ENCODE peak calls at places on chromosomes 16 and 17, in eight cellular contexts. One of them, this sample, is unnamed.

GRCh38 chr17:52134641-52135040 is 23.9 kb downstream of the CA10 start:
- DNase-seq in retinal pigment epithelial cell: no peak
- DNase-seq in astrocyte of the cerebellum: no peak
- DNase-seq in BJ: no peak
- DNase-seq in right atrium auricular region: no peak
- DNase-seq in AG09309: no peak
- DNase-seq in heart left ventricle: no peak
- DNase-seq in A673: no peak
- DNase-seq in this sample: peak

GRCh38 chr16:69112285-69113129 is 7.1 kb downstream of the HAS3 start:
- DNase-seq in astrocyte of the cerebellum: no peak
- DNase-seq in A673: peak
- DNase-seq in retinal pigment epithelial cell: no peak
- DNase-seq in heart left ventricle: peak
- DNase-seq in AG09309: no peak
- DNase-seq in right atrium auricular region: no peak
- DNase-seq in BJ: no peak
- DNase-seq in this sample: no peak

GRCh38 chr17:68509151-68510057 is 2.8 kb upstream of the PRKAR1A start:
- DNase-seq in right atrium auricular region: no peak
- DNase-seq in AG09309: no peak
- DNase-seq in heart left ventricle: peak
- DNase-seq in A673: peak
- DNase-seq in BJ: no peak
- DNase-seq in retinal pigment epithelial cell: no peak
- DNase-seq in astrocyte of the cerebellum: no peak
- DNase-seq in this sample: no peak

GRCh38 chr16:23148513-23149266 is 562 bp downstream of the USP31 start:
- DNase-seq in retinal pigment epithelial cell: no peak
- DNase-seq in right atrium auricular region: peak
- DNase-seq in astrocyte of the cerebellum: no peak
- DNase-seq in AG09309: no peak
- DNase-seq in BJ: no peak
- DNase-seq in A673: peak
- DNase-seq in heart left ventricle: peak
- DNase-seq in this sample: no peak

GRCh38 chr16:6600167-6600566 is 732.5 kb upstream of the RBFOX1 start:
- DNase-seq in right atrium auricular region: no peak
- DNase-seq in retinal pigment epithelial cell: no peak
- DNase-seq in A673: no peak
- DNase-seq in BJ: no peak
- DNase-seq in AG09309: no peak
- DNase-seq in astrocyte of the cerebellum: no peak
- DNase-seq in heart left ventricle: no peak
- DNase-seq in this sample: no peak

GRCh38 chr16:84312783-84313382 is 18.2 kb downstream of the WFDC1 start:
- DNase-seq in heart left ventricle: no peak
- DNase-seq in BJ: no peak
- DNase-seq in retinal pigment epithelial cell: no peak
- DNase-seq in right atrium auricular region: no peak
- DNase-seq in A673: no peak
- DNase-seq in AG09309: no peak
- DNase-seq in astrocyte of the cerebellum: no peak
- DNase-seq in this sample: no peak

GRCh38 chr17:2755941-2756724 is 6.7 kb upstream of the CCDC92B start:
- DNase-seq in AG09309: no peak
- DNase-seq in right atrium auricular region: no peak
- DNase-seq in BJ: no peak
- DNase-seq in heart left ventricle: no peak
- DNase-seq in retinal pigment epithelial cell: no peak
- DNase-seq in A673: no peak
- DNase-seq in astrocyte of the cerebellum: no peak
- DNase-seq in this sample: no peak

GRCh38 chr16:73232555-73233422 is 184.9 kb upstream of the ZFHX3 start:
- DNase-seq in heart left ventricle: peak
- DNase-seq in BJ: peak
- DNase-seq in retinal pigment epithelial cell: peak
- DNase-seq in right atrium auricular region: peak
- DNase-seq in A673: peak
- DNase-seq in AG09309: peak
- DNase-seq in astrocyte of the cerebellum: peak
- DNase-seq in this sample: peak

GRCh38 chr17:29723283-29724047 is 100.8 kb upstream of the CORO6 start:
- DNase-seq in AG09309: no peak
- DNase-seq in right atrium auricular region: no peak
- DNase-seq in BJ: no peak
- DNase-seq in A673: no peak
- DNase-seq in astrocyte of the cerebellum: no peak
- DNase-seq in heart left ventricle: no peak
- DNase-seq in retinal pigment epithelial cell: no peak
- DNase-seq in this sample: no peak

GRCh38 chr17:73650147-73650546 is 5.9 kb upstream of the SDK2 start:
- DNase-seq in astrocyte of the cerebellum: no peak
- DNase-seq in BJ: no peak
- DNase-seq in retinal pigment epithelial cell: no peak
- DNase-seq in right atrium auricular region: peak
- DNase-seq in heart left ventricle: no peak
- DNase-seq in AG09309: no peak
- DNase-seq in A673: no peak
- DNase-seq in this sample: no peak

GRCh38 chr16:11482946-11483748 is 103.6 kb downstream of the LITAF start:
- DNase-seq in astrocyte of the cerebellum: no peak
- DNase-seq in retinal pigment epithelial cell: no peak
- DNase-seq in BJ: no peak
- DNase-seq in right atrium auricular region: no peak
- DNase-seq in AG09309: no peak
- DNase-seq in heart left ventricle: no peak
- DNase-seq in A673: no peak
- DNase-seq in this sample: no peak

GRCh38 chr16:55663770-55664677 is 8.2 kb downstream of the SLC6A2 start:
- DNase-seq in astrocyte of the cerebellum: no peak
- DNase-seq in heart left ventricle: no peak
- DNase-seq in retinal pigment epithelial cell: no peak
- DNase-seq in AG09309: no peak
- DNase-seq in BJ: peak
- DNase-seq in A673: no peak
- DNase-seq in right atrium auricular region: no peak
- DNase-seq in this sample: no peak

GRCh38 chr17:81910840-81911276 is 341 bp downstream of the PCYT2 start:
- DNase-seq in right atrium auricular region: no peak
- DNase-seq in astrocyte of the cerebellum: no peak
- DNase-seq in retinal pigment epithelial cell: no peak
- DNase-seq in heart left ventricle: no peak
- DNase-seq in BJ: no peak
- DNase-seq in AG09309: no peak
- DNase-seq in A673: no peak
- DNase-seq in this sample: no peak

GRCh38 chr16:241866-242265 is 7.2 kb downstream of the FAM234A start:
- DNase-seq in right atrium auricular region: no peak
- DNase-seq in A673: no peak
- DNase-seq in astrocyte of the cerebellum: no peak
- DNase-seq in BJ: no peak
- DNase-seq in retinal pigment epithelial cell: no peak
- DNase-seq in heart left ventricle: peak
- DNase-seq in AG09309: no peak
- DNase-seq in this sample: no peak

GRCh38 chr17:41382396-41382795 is 290 bp upstream of the KRT34 start:
- DNase-seq in right atrium auricular region: no peak
- DNase-seq in heart left ventricle: no peak
- DNase-seq in astrocyte of the cerebellum: no peak
- DNase-seq in BJ: no peak
- DNase-seq in retinal pigment epithelial cell: no peak
- DNase-seq in A673: no peak
- DNase-seq in AG09309: peak
- DNase-seq in this sample: no peak

GRCh38 chr17:31327534-31328526 is 6.4 kb upstream of the EVI2A start:
- DNase-seq in A673: no peak
- DNase-seq in AG09309: peak
- DNase-seq in astrocyte of the cerebellum: peak
- DNase-seq in BJ: peak
- DNase-seq in right atrium auricular region: no peak
- DNase-seq in retinal pigment epithelial cell: peak
- DNase-seq in heart left ventricle: no peak
- DNase-seq in this sample: peak

GRCh38 chr17:44354582-44355309 is 8.9 kb downstream of the FAM171A2 start:
- DNase-seq in AG09309: no peak
- DNase-seq in right atrium auricular region: no peak
- DNase-seq in retinal pigment epithelial cell: no peak
- DNase-seq in A673: no peak
- DNase-seq in BJ: no peak
- DNase-seq in heart left ventricle: peak
- DNase-seq in astrocyte of the cerebellum: no peak
- DNase-seq in this sample: no peak

DNA sequence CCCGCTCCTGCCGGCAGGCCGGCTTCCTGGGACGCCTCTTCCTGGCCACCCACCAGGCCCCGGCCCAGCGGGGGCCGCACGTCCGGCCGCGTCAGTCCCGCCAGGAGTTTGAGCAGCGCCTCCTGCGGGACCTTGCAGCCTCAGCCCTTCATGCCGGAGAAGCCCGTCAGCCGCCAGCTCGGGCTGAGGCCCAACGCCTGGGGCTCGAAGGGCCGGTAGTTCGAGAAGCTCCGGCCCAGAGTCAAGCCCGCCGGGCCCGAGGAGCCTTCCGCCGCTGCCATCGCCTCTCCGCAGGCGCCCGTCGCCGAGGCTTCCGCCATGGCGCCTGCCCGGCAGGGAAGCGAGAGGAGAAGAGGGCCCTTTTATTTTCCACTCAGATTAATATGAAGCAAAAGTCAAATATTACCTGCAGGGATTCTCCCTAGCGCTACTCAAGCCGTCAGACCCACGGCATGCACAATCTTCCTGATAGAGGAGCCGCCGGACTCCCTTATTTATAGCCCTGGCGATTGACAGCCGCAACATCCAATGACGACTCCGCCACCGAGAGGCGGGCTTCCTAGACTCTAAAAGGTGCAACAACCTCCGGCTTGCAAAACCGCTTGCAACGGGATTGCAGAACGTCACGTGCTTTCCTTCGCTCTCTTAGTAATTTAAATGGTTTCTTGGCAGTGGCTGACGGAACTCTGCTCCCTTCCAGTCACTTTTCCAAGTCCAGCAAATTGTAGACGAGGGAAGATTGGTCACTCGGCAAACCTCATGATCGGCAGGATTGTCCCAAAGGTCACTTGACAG is at the start of gene SEPHS2:
- DNase-seq in A673: peak
- DNase-seq in astrocyte of the cerebellum: peak
- DNase-seq in AG09309: peak
- DNase-seq in BJ: peak
- DNase-seq in heart left ventricle: peak
- DNase-seq in right atrium auricular region: peak
- DNase-seq in retinal pigment epithelial cell: peak
- DNase-seq in this sample: peak
- TF ChIP-seq CTCF in A673: peak
- TF ChIP-seq CTCF in astrocyte of the cerebellum: peak
- TF ChIP-seq CTCF in AG09309: peak
- TF ChIP-seq CTCF in BJ: peak
- TF ChIP-seq CTCF in heart left ventricle: peak
- TF ChIP-seq CTCF in right atrium auricular region: peak
- TF ChIP-seq CTCF in retinal pigment epithelial cell: peak
- TF ChIP-seq CTCF in this sample: peak

GRCh38 chr17:56831364-56832095 is 2.2 kb downstream of the C17orf67 start:
- DNase-seq in retinal pigment epithelial cell: no peak
- DNase-seq in astrocyte of the cerebellum: no peak
- DNase-seq in AG09309: no peak
- DNase-seq in A673: no peak
- DNase-seq in heart left ventricle: no peak
- DNase-seq in right atrium auricular region: no peak
- DNase-seq in BJ: no peak
- DNase-seq in this sample: no peak
- H3K4me3 ChIP-seq in retinal pigment epithelial cell: no peak
- H3K4me3 ChIP-seq in astrocyte of the cerebellum: no peak
- H3K4me3 ChIP-seq in AG09309: no peak
- H3K4me3 ChIP-seq in A673: no peak
- H3K4me3 ChIP-seq in heart left ventricle: no peak
- H3K4me3 ChIP-seq in right atrium auricular region: no peak
- H3K4me3 ChIP-seq in BJ: no peak
- H3K4me3 ChIP-seq in this sample: no peak

GRCh38 chr16:30971298-30971697 is 13.7 kb upstream of the HSD3B7 start:
- DNase-seq in AG09309: no peak
- DNase-seq in BJ: no peak
- DNase-seq in heart left ventricle: no peak
- DNase-seq in astrocyte of the cerebellum: no peak
- DNase-seq in A673: no peak
- DNase-seq in right atrium auricular region: no peak
- DNase-seq in retinal pigment epithelial cell: no peak
- DNase-seq in this sample: no peak

GRCh38 chr16:30974348-30974747 is 10.7 kb upstream of the HSD3B7 start:
- DNase-seq in A673: no peak
- DNase-seq in retinal pigment epithelial cell: no peak
- DNase-seq in right atrium auricular region: no peak
- DNase-seq in astrocyte of the cerebellum: no peak
- DNase-seq in AG09309: no peak
- DNase-seq in BJ: no peak
- DNase-seq in heart left ventricle: no peak
- DNase-seq in this sample: no peak

GRCh38 chr16:30976486-30976885 is 8.5 kb upstream of the HSD3B7 start:
- DNase-seq in retinal pigment epithelial cell: no peak
- DNase-seq in BJ: no peak
- DNase-seq in AG09309: no peak
- DNase-seq in heart left ventricle: no peak
- DNase-seq in astrocyte of the cerebellum: no peak
- DNase-seq in A673: no peak
- DNase-seq in right atrium auricular region: no peak
- DNase-seq in this sample: no peak

GRCh38 chr16:30969246-30969842 is 11.8 kb downstream of the SETD1A start:
- DNase-seq in BJ: no peak
- DNase-seq in retinal pigment epithelial cell: no peak
- DNase-seq in AG09309: no peak
- DNase-seq in heart left ventricle: no peak
- DNase-seq in astrocyte of the cerebellum: no peak
- DNase-seq in A673: no peak
- DNase-seq in right atrium auricular region: no peak
- DNase-seq in this sample: no peak

DNA sequence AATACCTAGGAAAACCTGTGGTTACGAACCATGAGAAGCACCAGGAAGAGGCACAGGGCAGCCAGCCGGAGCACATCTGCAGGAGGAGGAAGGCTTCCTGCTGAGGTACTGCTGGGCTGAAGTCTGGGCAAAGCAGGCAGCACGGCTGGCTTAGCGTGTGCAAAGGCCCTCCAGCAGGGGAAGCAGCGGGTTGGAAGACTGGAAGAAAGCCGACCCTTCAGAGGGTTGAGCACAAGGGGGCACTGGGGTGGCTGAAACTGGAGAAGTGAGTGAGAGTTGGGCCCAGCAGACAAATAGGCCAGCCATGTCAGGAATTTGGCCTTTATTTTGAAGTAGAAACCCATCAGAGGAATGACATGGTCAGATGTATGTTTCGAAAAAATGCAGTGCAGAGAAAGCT is 12.1 kb upstream of the HSD3B7 start:
- DNase-seq in heart left ventricle: no peak
- DNase-seq in A673: peak
- DNase-seq in BJ: no peak
- DNase-seq in AG09309: no peak
- DNase-seq in retinal pigment epithelial cell: no peak
- DNase-seq in right atrium auricular region: no peak
- DNase-seq in astrocyte of the cerebellum: no peak
- DNase-seq in this sample: no peak
- TF ChIP-seq CTCF in heart left ventricle: no peak
- TF ChIP-seq CTCF in A673: no peak
- TF ChIP-seq CTCF in BJ: no peak
- TF ChIP-seq CTCF in AG09309: peak
- TF ChIP-seq CTCF in retinal pigment epithelial cell: peak
- TF ChIP-seq CTCF in right atrium auricular region: no peak
- TF ChIP-seq CTCF in astrocyte of the cerebellum: peak
- TF ChIP-seq CTCF in this sample: no peak

GRCh38 chr17:38958756-38959155 is 8.4 kb downstream of the FBXO47 start:
- DNase-seq in heart left ventricle: no peak
- DNase-seq in astrocyte of the cerebellum: peak
- DNase-seq in right atrium auricular region: no peak
- DNase-seq in A673: no peak
- DNase-seq in BJ: peak
- DNase-seq in retinal pigment epithelial cell: no peak
- DNase-seq in AG09309: no peak
- DNase-seq in this sample: no peak
- H3K4me3 ChIP-seq in heart left ventricle: no peak
- H3K4me3 ChIP-seq in astrocyte of the cerebellum: no peak
- H3K4me3 ChIP-seq in right atrium auricular region: no peak
- H3K4me3 ChIP-seq in A673: no peak
- H3K4me3 ChIP-seq in BJ: no peak
- H3K4me3 ChIP-seq in retinal pigment epithelial cell: no peak
- H3K4me3 ChIP-seq in AG09309: no peak
- H3K4me3 ChIP-seq in this sample: no peak